ENCODE peak calls at places on chromosomes 3 and 15, in nine cellular contexts. Y is cardiac muscle cell, H is heart right ventricle, Z is foreskin fibroblast, W is IMR-90, T is mesothelial cell of epicardium, U is spleen, C is MM.1S, X is neural crest cell. P is an unnamed sample.
A peak's percentile ranks its signal among the peaks of the same experiment; 100 is the strongest.

GRCh38 chr15:96314508-96314907 is 16.0 kb upstream of the NR2F2 start:
- DNase-seq in Y (no peak), H (no peak), Z (no peak), W (no peak), T (no peak), U (no peak), C (no peak), X (no peak), P (no peak)

GRCh38 chr15:79115461-79115860 is 24.9 kb upstream of the RASGRF1 start:
- DNase-seq in Y (no peak), H (no peak), Z (no peak), W (no peak), T (no peak), U (no peak), C (no peak), X (no peak), P (no peak)

GRCh38 chr3:182671942-182672341 is 121.4 kb upstream of the ATP11B start:
- DNase-seq in Y (no peak), H (no peak), Z (peak; percentile 1), W (peak; percentile 3), T (no peak), U (no peak), C (no peak), X (no peak), P (no peak)

GRCh38 chr3:4742359-4742758 is 236.9 kb upstream of the BHLHE40 start:
- DNase-seq in Y (no peak), H (no peak), Z (no peak), W (no peak), T (no peak), U (no peak), C (no peak), X (no peak), P (no peak)

GRCh38 chr3:19931767-19932188 is 2.2 kb downstream of the EFHB start:
- DNase-seq in Y (no peak), H (no peak), Z (peak; percentile 27), W (no peak), T (no peak), U (no peak), C (no peak), X (no peak), P (no peak)

GRCh38 chr3:58356054-58356453 is 23.4 kb downstream of the PXK start:
- DNase-seq in Y (no peak), H (no peak), Z (peak; percentile 43), W (no peak), T (no peak), U (peak; percentile 86), C (no peak), X (no peak), P (no peak)

GRCh38 chr15:56754993-56755392 is 21.7 kb upstream of the ZNF280D start:
- DNase-seq in Y (no peak), H (no peak), Z (peak; percentile 87), W (peak; percentile 30), T (no peak), U (no peak), C (no peak), X (no peak), P (no peak)

GRCh38 chr3:151067158-151067557 is 18.3 kb upstream of the MED12L start:
- DNase-seq in Y (no peak), H (no peak), Z (no peak), W (no peak), T (no peak), U (no peak), C (peak; percentile 45), X (no peak), P (no peak)

GRCh38 chr15:47725924-47726323 is 8.6 kb downstream of the SEMA6D start:
- DNase-seq in Y (no peak), H (peak; percentile 35), Z (no peak), W (no peak), T (no peak), U (no peak), C (no peak), X (no peak), P (no peak)

GRCh38 chr3:55750525-55750924 is 263.4 kb upstream of the WNT5A start:
- DNase-seq in Y (no peak), H (no peak), Z (peak; percentile 94), W (peak; percentile 87), T (no peak), U (no peak), C (no peak), X (no peak), P (no peak)

GRCh38 chr3:4497005-4497692 is 4.0 kb downstream of the ITPR1 start:
- DNase-seq in Y (no peak), H (no peak), Z (no peak), W (no peak), T (no peak), U (no peak), C (no peak), X (no peak), P (no peak)

DNA sequence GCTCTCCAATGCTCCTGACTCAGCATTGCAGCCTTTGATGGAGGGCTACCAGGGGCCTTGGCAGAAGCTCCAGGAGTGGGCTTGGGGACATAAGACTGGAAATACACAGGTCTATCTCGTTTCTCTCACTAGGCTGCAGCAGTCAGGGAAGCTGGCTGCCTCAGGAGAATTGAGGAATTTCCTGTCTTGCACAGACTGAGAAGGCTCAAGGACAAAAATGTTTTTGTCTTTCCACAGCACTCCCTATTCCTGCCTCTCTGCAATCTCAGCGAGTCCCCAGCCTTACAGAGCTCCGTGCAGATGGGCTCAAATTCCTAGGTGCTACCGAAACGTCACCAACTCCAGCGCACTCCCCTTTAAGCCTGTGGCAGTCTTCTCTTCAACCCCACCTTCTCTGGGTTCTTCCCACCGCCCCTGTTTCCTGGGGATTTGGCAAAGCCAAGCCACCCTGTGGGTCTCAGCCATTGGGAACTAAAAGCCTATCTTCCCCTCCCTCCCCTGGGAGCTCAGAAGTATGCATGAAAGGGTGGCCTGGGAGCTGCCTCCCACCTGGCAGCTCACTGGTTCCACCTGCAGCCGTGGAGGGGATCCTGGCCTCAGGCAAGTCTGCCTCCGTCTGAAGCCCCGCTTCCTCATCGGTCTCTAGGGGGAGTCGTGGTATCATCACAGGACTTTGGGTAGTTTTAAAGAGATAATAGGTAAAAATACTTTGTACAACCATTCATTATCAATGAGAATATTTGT is 322.6 kb upstream of the FRG2C start:
- DNase-seq in Y (no peak), H (no peak), Z (peak; percentile 36), W (no peak), T (no peak), U (no peak), C (no peak), X (no peak), P (no peak)
- TF ChIP-seq CTCF in Y (peak; percentile 4), H (no peak), Z (no peak), W (peak; percentile 11), T (no peak), U (no peak), C (no peak), X (no peak), P (peak; percentile 21)

GRCh38 chr3:69785769-69786311 is 46.6 kb downstream of the MITF start:
- DNase-seq in Y (no peak), H (no peak), Z (no peak), W (no peak), T (no peak), U (no peak), C (no peak), X (no peak), P (no peak)
- TF ChIP-seq CTCF in Y (no peak), H (no peak), Z (no peak), W (no peak), T (no peak), U (no peak), C (no peak), X (no peak), P (no peak)

DNA sequence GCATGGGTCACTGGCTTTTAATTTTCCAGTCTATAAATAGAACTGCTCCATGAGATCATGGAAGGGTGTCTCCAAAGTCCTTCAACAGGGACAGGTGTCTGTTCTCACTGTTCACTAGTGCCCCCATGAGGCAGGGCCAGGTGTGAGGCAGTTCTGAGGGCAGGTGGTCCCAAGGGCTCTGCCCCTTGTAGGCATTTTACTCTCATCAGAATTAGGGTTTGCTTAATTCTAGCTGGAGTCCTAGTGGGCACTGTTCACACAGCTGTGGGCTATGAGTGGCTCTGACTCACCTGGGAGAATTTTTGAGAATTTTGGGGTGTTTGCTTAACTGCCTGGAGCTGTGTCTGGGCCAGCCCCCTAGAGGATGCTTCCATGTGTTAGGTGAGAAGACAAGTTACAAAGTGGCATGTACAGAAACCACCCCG is 248.0 kb upstream of the LYSMD4 start:
- DNase-seq in Y (no peak), H (no peak), Z (no peak), W (no peak), T (no peak), U (no peak), C (no peak), X (no peak), P (no peak)
- TF ChIP-seq CTCF in Y (peak; percentile 8), H (peak; percentile 28), Z (no peak), W (no peak), T (no peak), U (no peak), C (no peak), X (peak; percentile 12), P (peak; percentile 15)

DNA sequence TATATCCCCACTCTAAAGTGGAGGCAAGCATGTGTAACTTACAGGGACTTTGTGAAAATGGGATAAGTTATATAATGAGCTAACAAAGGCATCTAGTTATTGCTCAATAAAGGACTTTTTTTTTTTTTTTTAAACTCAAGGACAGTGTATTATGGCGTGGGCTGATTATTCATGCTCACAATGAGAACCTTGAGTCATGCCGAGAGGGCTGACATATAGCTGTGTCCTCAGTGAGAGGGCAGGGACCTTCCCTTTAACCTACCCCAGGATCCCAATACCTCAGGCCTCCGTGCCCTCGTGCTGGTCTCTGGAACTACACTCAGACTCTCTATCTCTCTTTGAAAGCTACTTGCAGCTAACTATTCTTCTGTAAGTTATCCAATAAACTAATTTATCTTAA is 319.9 kb upstream of the ICE2 start:
- DNase-seq in Y (no peak), H (no peak), Z (peak; percentile 77), W (peak; percentile 79), T (no peak), U (no peak), C (no peak), X (no peak), P (no peak)
- TF ChIP-seq CTCF in Y (no peak), H (no peak), Z (no peak), W (no peak), T (no peak), U (no peak), C (no peak), X (no peak), P (no peak)

DNA sequence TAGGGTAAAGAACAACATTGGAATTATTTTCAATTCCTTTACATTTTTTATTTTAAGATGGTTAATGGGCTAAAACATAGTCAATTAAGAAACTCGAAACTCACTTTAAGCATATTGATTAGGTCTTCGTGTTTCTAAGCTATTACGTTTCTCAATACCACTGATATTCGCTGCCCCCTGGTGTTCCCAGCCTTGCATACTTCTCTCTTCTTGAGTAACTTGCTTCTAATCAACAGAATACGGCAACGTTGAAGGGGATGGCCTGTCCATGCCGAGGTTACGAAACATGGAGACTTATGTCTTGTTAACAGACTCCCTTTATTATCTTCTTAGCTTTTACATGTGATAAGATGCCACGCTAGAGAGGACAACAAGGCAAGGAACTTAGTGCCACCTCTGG is 43.6 kb downstream of the ROBO1 start:
- DNase-seq in Y (no peak), H (no peak), Z (no peak), W (no peak), T (no peak), U (no peak), C (no peak), X (no peak), P (no peak)
- TF ChIP-seq CTCF in Y (no peak), H (no peak), Z (no peak), W (no peak), T (no peak), U (no peak), C (no peak), X (peak; percentile 38), P (peak; percentile 31)

GRCh38 chr3:129605593-129606521 is 619 bp downstream of the PLXND1 start:
- DNase-seq in Y (peak; percentile 67), H (peak; percentile 66), Z (peak; percentile 80), W (peak; percentile 51), T (no peak), U (peak; percentile 87), C (peak; percentile 15), X (no peak), P (no peak)
- TF ChIP-seq CTCF in Y (peak; percentile 14), H (no peak), Z (no peak), W (no peak), T (no peak), U (peak; percentile 28), C (no peak), X (no peak), P (no peak)

P was measured in progenitor cell of endocrine pancreas.